ENCODE peak calls at places on chromosomes 5 and 9, in seven cellular contexts. X is tibial nerve; F is activated B cell treated with CpG ODN at 0.5 μM for 24 hours; U is mammary epithelial cell; A is CD4-positive, alpha-beta T cell; W is endothelial cell; V is Calu3. R is an unnamed sample.

GRCh38 chr9:114174876-114175771 is 19.8 kb downstream of the COL27A1 start:
- DNase-seq in X (no peak), F (no peak), U (no peak), A (no peak), W (no peak), V (no peak), R (no peak)

GRCh38 chr5:140346348-140347221 is at the start of gene HBEGF:
- DNase-seq in X (peak; percentile 72), F (peak; percentile 58), U (peak; percentile 89), A (peak; percentile 25), W (peak; percentile 81), V (peak; percentile 91), R (peak; percentile 58)

GRCh38 chr9:125332527-125332926 is 70.9 kb downstream of the GAPVD1 start:
- DNase-seq in X (no peak), F (no peak), U (no peak), A (no peak), W (no peak), V (no peak), R (no peak)

GRCh38 chr5:110262754-110263153 is 463.7 kb downstream of the TMEM232 start:
- DNase-seq in X (no peak), F (no peak), U (no peak), A (no peak), W (no peak), V (no peak), R (no peak)

GRCh38 chr9:18463991-18464390 is 10.0 kb upstream of the ADAMTSL1 start:
- DNase-seq in X (no peak), F (no peak), U (peak; percentile 42), A (no peak), W (no peak), V (no peak), R (no peak)

GRCh38 chr9:117414220-117414905 is 494 bp downstream of the ASTN2 start:
- DNase-seq in X (no peak), F (no peak), U (peak; percentile 18), A (no peak), W (peak; percentile 46), V (peak; percentile 1), R (no peak)

GRCh38 chr9:114218264-114219120 is 63.2 kb downstream of the COL27A1 start:
- DNase-seq in X (no peak), F (no peak), U (no peak), A (no peak), W (no peak), V (no peak), R (no peak)

GRCh38 chr9:117979914-117980313 is 275.7 kb downstream of the TLR4 start:
- DNase-seq in X (no peak), F (no peak), U (no peak), A (no peak), W (no peak), V (no peak), R (no peak)

GRCh38 chr5:579746-580366 is 32.3 kb upstream of the CEP72 start:
- DNase-seq in X (no peak), F (peak; percentile 0), U (no peak), A (no peak), W (no peak), V (no peak), R (peak; percentile 70)

GRCh38 chr9:114820776-114821501 is 15.1 kb upstream of the TNFSF15 start:
- DNase-seq in X (no peak), F (no peak), U (no peak), A (no peak), W (no peak), V (no peak), R (no peak)

GRCh38 chr5:149675467-149676201 is 54.5 kb upstream of the PPARGC1B start:
- DNase-seq in X (no peak), F (no peak), U (no peak), A (no peak), W (no peak), V (peak; percentile 77), R (no peak)

GRCh38 chr9:4548796-4549725 is 58.8 kb downstream of the SLC1A1 start:
- DNase-seq in X (no peak), F (no peak), U (no peak), A (no peak), W (peak; percentile 57), V (peak; percentile 21), R (no peak)
- TF ChIP-seq CTCF in X (no peak), F (no peak), U (no peak), A (no peak), W (peak; percentile 15), V (no peak), R (no peak)

GRCh38 chr5:93010037-93010436 is 571.0 kb downstream of the NR2F1-AS1 start:
- DNase-seq in X (no peak), F (no peak), U (no peak), A (no peak), W (no peak), V (no peak), R (no peak)
- TF ChIP-seq CTCF in X (no peak), F (no peak), U (no peak), A (no peak), W (no peak), V (no peak), R (no peak)

GRCh38 chr5:141398608-141399007 is 861 bp downstream of the PCDHGB5 start:
- DNase-seq in X (no peak), F (no peak), U (no peak), A (no peak), W (no peak), V (no peak), R (no peak)

GRCh38 chr5:141389153-141390042 is 1.9 kb downstream of the PCDHGB4 start:
- DNase-seq in X (no peak), F (no peak), U (no peak), A (no peak), W (no peak), V (no peak), R (no peak)

GRCh38 chr5:141388661-141389060 is 1.2 kb downstream of the PCDHGB4 start:
- DNase-seq in X (no peak), F (no peak), U (no peak), A (no peak), W (no peak), V (no peak), R (no peak)

GRCh38 chr5:141393267-141393666 is 834 bp downstream of the PCDHGA8 start:
- DNase-seq in X (no peak), F (no peak), U (no peak), A (no peak), W (no peak), V (no peak), R (no peak)

GRCh38 chr5:141392429-141393198 is at the start of gene PCDHGA8:
- DNase-seq in X (no peak), F (no peak), U (no peak), A (no peak), W (no peak), V (no peak), R (no peak)
- TF ChIP-seq CTCF in X (no peak), F (no peak), U (peak; percentile 36), A (no peak), W (no peak), V (no peak), R (no peak)

GRCh38 chr9:127360829-127361228 is 36.1 kb upstream of the SLC2A8 start:
- DNase-seq in X (no peak), F (no peak), U (peak; percentile 27), A (no peak), W (no peak), V (no peak), R (no peak)
- TF ChIP-seq CTCF in X (no peak), F (no peak), U (peak; percentile 54), A (no peak), W (no peak), V (no peak), R (no peak)

DNA sequence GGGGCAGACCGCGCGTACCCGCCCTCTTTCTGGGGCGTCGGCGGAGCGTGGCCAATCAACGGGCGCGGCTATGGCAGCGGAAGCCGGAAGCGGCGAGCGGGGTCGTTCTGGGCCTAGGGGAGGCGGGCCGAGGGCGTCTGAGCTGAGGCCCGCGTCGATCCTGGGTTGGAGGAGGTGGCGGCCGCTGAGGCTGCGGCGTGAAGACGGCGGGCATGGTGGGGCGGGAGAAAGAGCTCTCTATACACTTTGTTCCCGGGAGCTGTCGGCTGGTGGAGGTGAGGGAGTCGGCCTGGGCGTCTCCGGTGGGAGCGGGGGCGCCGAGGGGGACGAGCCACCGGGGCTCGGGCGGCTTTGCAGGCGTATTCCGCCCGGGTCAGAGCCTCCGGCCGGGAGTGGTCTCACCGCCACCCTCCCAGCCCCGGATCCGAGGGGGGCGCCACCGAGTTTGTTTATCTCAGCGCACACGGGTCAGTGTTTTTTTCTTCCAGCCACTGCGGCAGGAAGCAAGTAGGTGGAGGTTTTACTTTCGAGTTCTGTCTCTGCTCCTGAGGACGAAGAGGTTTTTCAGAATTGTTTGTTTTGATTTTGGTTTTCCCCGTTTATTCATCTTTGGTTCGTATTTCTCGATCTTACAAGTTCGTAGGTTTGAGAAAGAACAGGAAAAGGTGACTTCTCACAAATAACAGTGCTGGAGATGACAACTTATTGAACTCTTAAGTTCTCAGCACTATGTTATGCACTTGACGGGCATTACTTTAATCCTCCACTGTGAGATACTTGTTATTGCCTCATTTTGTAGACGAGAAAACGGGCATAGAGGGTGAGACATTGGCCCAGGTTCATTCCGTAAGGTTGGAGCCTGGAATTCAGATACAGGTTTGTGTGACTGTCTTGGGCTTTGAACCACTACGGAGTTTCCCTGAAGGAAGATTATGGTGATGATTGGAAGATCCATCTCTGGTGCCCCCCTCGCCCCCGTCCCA is at the start of gene MAT2B:
- DNase-seq in X (peak; percentile 93), F (peak; percentile 92), U (peak; percentile 95), A (peak; percentile 93), W (peak; percentile 96), V (peak; percentile 97), R (peak; percentile 99)
- TF ChIP-seq CTCF in X (peak; percentile 42), F (no peak), U (peak; percentile 17), A (peak; percentile 61), W (peak; percentile 43), V (peak; percentile 46), R (no peak)

GRCh38 chr9:112061152-112061740 is 113.9 kb downstream of the SUSD1 start:
- DNase-seq in X (no peak), F (no peak), U (peak; percentile 97), A (no peak), W (no peak), V (peak; percentile 61), R (no peak)
- TF ChIP-seq CTCF in X (no peak), F (no peak), U (no peak), A (no peak), W (no peak), V (no peak), R (no peak)